ENCODE peak calls at places on chromosomes 11 and 22, in eight cellular contexts. V, G, A, C, Y, O, S and I are unnamed samples.

GRCh38 chr11:134762248-134763029 is 350.4 kb upstream of the B3GAT1 start:
- DNase-seq in V (no peak), G (peak), A (no peak), C (no peak), Y (no peak), O (no peak), S (no peak), I (no peak)

GRCh38 chr11:120168108-120168959 is 30.4 kb upstream of the TRIM29 start:
- DNase-seq in V (peak), G (peak), A (no peak), C (no peak), Y (no peak), O (no peak), S (no peak), I (no peak)

GRCh38 chr11:57762235-57762866 is 749 bp downstream of the CTNND1 start:
- DNase-seq in V (no peak), G (no peak), A (no peak), C (peak), Y (no peak), O (no peak), S (no peak), I (no peak)

GRCh38 chr11:112363527-112363926 is 102.9 kb upstream of the PLET1 start:
- DNase-seq in V (no peak), G (peak), A (no peak), C (no peak), Y (no peak), O (no peak), S (no peak), I (no peak)

GRCh38 chr11:16982256-16982671 is 31.9 kb downstream of the PLEKHA7 start:
- DNase-seq in V (no peak), G (no peak), A (no peak), C (peak), Y (peak), O (no peak), S (no peak), I (no peak)

GRCh38 chr11:92702771-92703170 is 266.7 kb upstream of the MTNR1B start:
- DNase-seq in V (no peak), G (peak), A (no peak), C (no peak), Y (no peak), O (no peak), S (no peak), I (no peak)

GRCh38 chr11:121575250-121575962 is 122.6 kb upstream of the SORL1-AS1 start:
- DNase-seq in V (peak), G (peak), A (no peak), C (peak), Y (peak), O (peak), S (no peak), I (no peak)

GRCh38 chr22:46007003-46007847 is 30.3 kb upstream of the WNT7B start:
- DNase-seq in V (peak), G (peak), A (no peak), C (peak), Y (no peak), O (peak), S (no peak), I (no peak)

GRCh38 chr11:120182790-120183491 is 27.9 kb upstream of the OAF start:
- DNase-seq in V (peak), G (no peak), A (no peak), C (peak), Y (no peak), O (peak), S (no peak), I (no peak)

GRCh38 chr11:2299773-2300172 is 1.9 kb downstream of the C11orf21 start:
- DNase-seq in V (peak), G (no peak), A (no peak), C (no peak), Y (no peak), O (no peak), S (no peak), I (no peak)

GRCh38 chr11:125773516-125773915 is 5.1 kb downstream of the PATE2 start:
- DNase-seq in V (no peak), G (no peak), A (no peak), C (no peak), Y (no peak), O (no peak), S (no peak), I (no peak)

GRCh38 chr11:118633979-118634378 is 26.6 kb downstream of the PHLDB1 start:
- DNase-seq in V (no peak), G (peak), A (no peak), C (no peak), Y (no peak), O (no peak), S (no peak), I (no peak)

GRCh38 chr11:35567737-35568465 is 42.5 kb upstream of the PAMR1 start:
- DNase-seq in V (no peak), G (peak), A (no peak), C (no peak), Y (no peak), O (no peak), S (no peak), I (peak)

GRCh38 chr11:129215506-129216245 is 23.6 kb upstream of the ARHGAP32 start:
- DNase-seq in V (no peak), G (no peak), A (no peak), C (no peak), Y (no peak), O (no peak), S (no peak), I (no peak)

DNA sequence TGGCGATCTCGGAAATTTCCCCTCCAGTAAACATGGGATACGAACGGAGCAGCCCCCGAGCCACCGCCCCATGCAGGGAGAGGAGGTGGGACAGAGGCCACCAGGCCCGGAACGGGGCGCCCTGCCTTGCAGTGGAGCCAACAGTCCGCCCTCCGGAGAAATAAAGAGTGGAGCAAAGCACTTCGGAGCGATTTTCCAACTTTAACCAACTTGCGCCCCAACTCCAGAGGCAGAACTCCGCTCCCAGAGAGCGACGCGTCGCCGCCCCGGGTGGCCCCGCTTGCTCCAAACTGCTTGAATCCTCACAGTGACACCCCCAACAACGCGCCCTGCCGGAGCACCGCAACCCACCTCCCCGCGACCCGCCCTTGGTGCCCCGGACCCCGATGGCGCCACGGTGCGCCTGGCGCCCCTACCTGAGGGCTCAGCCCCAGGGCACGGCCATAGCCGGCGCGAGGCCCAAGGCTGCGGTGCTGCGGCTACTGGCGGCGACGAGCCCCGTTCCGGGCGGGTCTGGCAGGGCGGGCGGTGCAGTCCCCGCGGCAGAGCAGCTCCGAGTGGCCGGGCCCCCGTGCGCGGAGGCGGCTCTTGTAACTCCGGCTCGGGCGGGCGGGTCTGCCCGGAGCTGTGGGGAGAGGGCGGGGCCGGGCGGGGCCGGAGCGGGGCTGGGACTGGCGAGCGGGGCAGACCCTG is at the start of gene AHNAK:
- DNase-seq in V (peak), G (peak), A (no peak), C (peak), Y (peak), O (peak), S (no peak), I (no peak)
- H3K4me3 ChIP-seq in V (peak), G (peak), A (peak), C (peak), Y (peak), O (peak), S (peak), I (peak)

DNA sequence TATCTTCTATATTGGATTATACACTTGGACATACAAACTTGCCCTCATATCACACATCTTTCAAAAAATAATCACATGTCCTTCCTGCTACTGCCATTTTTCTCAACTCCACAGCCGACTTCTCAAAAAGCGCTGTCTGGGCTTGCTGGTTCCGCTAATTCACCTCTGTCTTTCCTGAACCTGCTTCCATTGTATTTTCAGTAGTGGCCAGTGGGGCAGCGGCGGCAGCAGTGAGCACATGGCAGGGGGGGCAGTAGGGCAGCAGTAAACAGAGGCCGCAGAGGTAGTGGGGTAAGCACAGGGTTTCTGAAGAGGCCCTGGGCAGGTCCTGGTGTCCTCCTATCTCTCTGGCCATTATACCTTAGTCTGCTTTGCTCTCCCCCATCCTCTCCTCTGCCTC is 126.3 kb downstream of the RRAS2 start:
- DNase-seq in V (no peak), G (no peak), A (no peak), C (no peak), Y (no peak), O (no peak), S (no peak), I (no peak)
- TF ChIP-seq CTCF in V (peak), G (peak), A (peak), C (no peak), Y (no peak), O (no peak), S (peak), I (peak)

DNA sequence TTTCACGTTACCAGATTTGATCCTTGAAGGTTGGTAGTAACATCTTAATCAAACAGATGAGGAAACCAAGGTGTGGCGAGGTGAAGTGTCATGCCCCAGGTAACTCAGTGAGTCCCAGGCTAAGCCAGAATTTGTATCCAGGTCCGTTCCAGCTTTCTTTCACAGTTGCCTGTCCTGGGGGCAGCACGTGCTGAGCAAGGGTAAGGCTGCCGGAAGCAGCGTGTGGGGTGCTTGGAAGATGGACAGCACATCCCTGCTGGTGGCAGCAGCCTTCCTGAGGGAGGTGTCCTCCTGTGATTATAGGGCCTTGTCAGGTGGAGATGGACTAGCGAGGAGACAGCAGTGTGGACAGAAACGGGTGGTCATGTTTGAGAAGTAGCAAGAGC is 50.9 kb downstream of the TRIOBP start:
- DNase-seq in V (no peak), G (no peak), A (no peak), C (no peak), Y (no peak), O (no peak), S (no peak), I (no peak)
- H3K4me3 ChIP-seq in V (peak), G (peak), A (peak), C (no peak), Y (no peak), O (peak), S (peak), I (no peak)

DNA sequence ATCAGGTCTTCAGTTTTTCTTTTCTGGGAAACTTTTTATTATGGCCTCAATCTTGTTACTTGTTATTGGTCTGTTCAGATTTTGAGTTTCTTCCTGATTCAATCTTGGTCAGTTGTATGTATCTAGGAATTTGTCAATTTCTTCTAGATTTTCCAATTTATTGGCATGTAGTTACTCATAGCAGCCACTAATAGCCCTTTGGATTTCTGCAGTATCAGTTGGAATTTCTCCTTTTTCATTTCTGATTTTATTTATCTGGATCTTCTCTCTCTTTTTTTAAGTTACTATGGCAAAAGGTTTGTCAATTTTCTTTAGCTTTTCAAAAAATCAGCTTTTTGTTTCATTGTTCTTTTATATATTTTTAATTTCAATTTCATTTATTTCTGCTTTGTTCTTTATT is 419.6 kb upstream of the KIRREL3 start:
- DNase-seq in V (no peak), G (no peak), A (no peak), C (no peak), Y (no peak), O (no peak), S (no peak), I (no peak)
- TF ChIP-seq CTCF in V (no peak), G (no peak), A (no peak), C (no peak), Y (no peak), O (no peak), S (no peak), I (no peak)

GRCh38 chr22:40853330-40853729 is 3.1 kb downstream of the ST13 start:
- DNase-seq in V (no peak), G (no peak), A (no peak), C (no peak), Y (no peak), O (no peak), S (no peak), I (no peak)
- H3K4me3 ChIP-seq in V (peak), G (no peak), A (no peak), C (no peak), Y (peak), O (peak), S (peak), I (peak)